ENCODE peak calls at places on chromosomes 5 and 9, in nine cellular contexts. B, R, X, L, A, D, Z, V and K are unnamed samples.

GRCh38 chr5:154258531-154259217 is 68.1 kb downstream of the GALNT10 start:
- DNase-seq in L (no peak), A (no peak), R (no peak), B (peak; percentile 61), D (no peak), X (no peak), V (no peak), Z (no peak), K (no peak)

GRCh38 chr9:133704711-133705181 is 33.4 kb downstream of the SARDH start:
- DNase-seq in D (no peak), Z (no peak), L (no peak), R (no peak), B (no peak), A (no peak), V (no peak), X (no peak), K (no peak)

GRCh38 chr5:173627860-173628392 is 11.5 kb upstream of the BOD1 start:
- DNase-seq in V (no peak), Z (peak; percentile 49), L (no peak), R (no peak), D (no peak), B (no peak), A (no peak), X (peak; percentile 32), K (no peak)

GRCh38 chr5:84036842-84037241 is 316.2 kb upstream of the HAPLN1 start:
- DNase-seq in D (no peak), X (no peak), Z (no peak), R (no peak), A (no peak), L (no peak), V (no peak), B (no peak), K (no peak)

GRCh38 chr5:2135354-2135753 is 252.6 kb upstream of the IRX4 start:
- DNase-seq in Z (no peak), L (no peak), D (no peak), V (no peak), B (no peak), X (no peak), R (no peak), A (no peak), K (no peak)

GRCh38 chr9:83572524-83572923 is 34.3 kb upstream of the FRMD3 start:
- DNase-seq in R (peak; percentile 85), D (no peak), Z (no peak), V (no peak), L (no peak), X (no peak), B (no peak), A (peak; percentile 88), K (no peak)

GRCh38 chr9:112360047-112360804 is 19.7 kb upstream of the HSDL2 start:
- DNase-seq in L (no peak), A (peak; percentile 59), X (no peak), D (no peak), B (no peak), R (peak; percentile 69), V (no peak), Z (no peak), K (no peak)

GRCh38 chr9:113416149-113416726 is 5.7 kb downstream of the C9orf43 start:
- DNase-seq in R (no peak), Z (no peak), A (no peak), V (peak; percentile 65), L (no peak), D (no peak), B (no peak), X (no peak), K (no peak)

GRCh38 chr5:1794896-1795290 is 4.7 kb downstream of the MRPL36 start:
- DNase-seq in L (no peak), D (no peak), V (no peak), R (no peak), B (no peak), X (no peak), A (no peak), Z (no peak), K (no peak)

GRCh38 chr9:117403403-117403811 is 11.4 kb downstream of the ASTN2 start:
- DNase-seq in R (no peak), B (no peak), Z (no peak), L (no peak), D (no peak), V (no peak), A (no peak), X (peak; percentile 18), K (no peak)

GRCh38 chr9:137296214-137297059 is 5.6 kb downstream of the NRARP start:
- DNase-seq in R (no peak), L (no peak), A (peak; percentile 56), B (peak; percentile 69), Z (no peak), D (no peak), V (no peak), X (no peak), K (no peak)

GRCh38 chr5:34630596-34630995 is 25.5 kb upstream of the RAI14 start:
- DNase-seq in R (no peak), V (no peak), Z (no peak), D (no peak), L (no peak), B (no peak), A (no peak), X (no peak), K (no peak)

GRCh38 chr5:166624573-166624972 is 1666.9 kb upstream of the WWC1 start:
- DNase-seq in D (no peak), X (no peak), Z (no peak), R (no peak), L (no peak), A (peak; percentile 2), B (no peak), V (no peak), K (no peak)

GRCh38 chr9:16809912-16810610 is 60.4 kb downstream of the BNC2 start:
- DNase-seq in L (no peak), Z (no peak), D (no peak), X (no peak), V (no peak), A (no peak), B (no peak), R (no peak), K (no peak)

GRCh38 chr9:86494644-86495081 is 140.5 kb upstream of the TUT7 start:
- DNase-seq in L (no peak), R (peak; percentile 36), A (peak; percentile 25), X (no peak), V (no peak), Z (no peak), D (no peak), B (no peak), K (no peak)

GRCh38 chr9:28004900-28005299 is 431.6 kb upstream of the C9orf72 start:
- DNase-seq in V (no peak), R (no peak), A (no peak), D (no peak), X (no peak), Z (no peak), B (peak; percentile 17), L (no peak), K (no peak)

GRCh38 chr5:123512631-123513461 is 869 bp downstream of the CSNK1G3 start:
- DNase-seq in A (peak; percentile 27), R (peak; percentile 48), Z (no peak), D (peak; percentile 9), V (peak; percentile 47), B (peak; percentile 58), L (peak; percentile 47), X (peak; percentile 11), K (peak; percentile 22)

GRCh38 chr5:135571902-135572301 is 6.9 kb downstream of the CXCL14 start:
- DNase-seq in X (no peak), B (no peak), L (no peak), A (no peak), Z (no peak), D (no peak), R (no peak), V (no peak), K (no peak)

GRCh38 chr9:113542016-113542415 is 78.5 kb downstream of the RGS3 start:
- DNase-seq in A (no peak), L (no peak), D (no peak), V (no peak), X (no peak), Z (no peak), R (no peak), B (no peak), K (no peak)

GRCh38 chr5:143395638-143396352 is 7.7 kb downstream of the NR3C1 start:
- DNase-seq in A (peak; percentile 27), D (no peak), V (no peak), X (no peak), Z (no peak), R (no peak), L (no peak), B (no peak), K (no peak)

GRCh38 chr5:178442361-178443256 is 147.6 kb downstream of the COL23A1 start:
- DNase-seq in L (peak; percentile 6), Z (no peak), V (no peak), R (no peak), B (no peak), A (no peak), X (no peak), D (no peak), K (peak; percentile 25)